ENCODE peak calls at places on chromosomes 2 and 18, in six cellular contexts. F is stimulated activated CD8-positive, alpha-beta memory T cell treated with anti-CD3 and anti-CD28 coated beads, Interleukin-15, amount 100 ng/mL, for 4 hours; Z is ELF-1; S is T-cell; Q is substantia nigra; U is GM04503. W is an unnamed sample.

GRCh38 chr2:231464576-231465540 is 574 bp upstream of the NCL start:
- DNase-seq in Z (peak), U (peak), F (peak), S (peak), Q (peak), W (peak)

GRCh38 chr18:62838475-62839098 is 123.2 kb downstream of the PHLPP1 start:
- DNase-seq in Q (no peak), F (no peak), Z (no peak), S (no peak), U (no peak), W (no peak)

GRCh38 chr2:38243186-38243890 is 133.7 kb downstream of the ATL2 start:
- DNase-seq in S (no peak), U (no peak), Z (no peak), F (no peak), Q (no peak), W (no peak)

GRCh38 chr2:125559186-125559585 is 1096.8 kb upstream of the GYPC start:
- DNase-seq in Z (no peak), U (no peak), F (no peak), Q (no peak), S (no peak), W (no peak)

GRCh38 chr2:191041418-191042161 is 27.6 kb upstream of the STAT1 start:
- DNase-seq in U (no peak), F (no peak), Z (peak), Q (no peak), S (no peak), W (no peak)

GRCh38 chr2:176129825-176130152 is 284 bp downstream of the HOXD8 start:
- DNase-seq in S (no peak), F (no peak), Q (no peak), Z (no peak), U (no peak), W (no peak)

GRCh38 chr18:46055841-46056240 is 16.2 kb downstream of the PSTPIP2 start:
- DNase-seq in S (no peak), Q (no peak), F (no peak), U (no peak), Z (no peak), W (no peak)

GRCh38 chr18:29653816-29654215 is 1388.7 kb downstream of the DSC3 start:
- DNase-seq in S (no peak), F (no peak), Z (no peak), U (no peak), Q (no peak), W (no peak)

GRCh38 chr18:72468011-72468710 is 76.0 kb downstream of the CBLN2 start:
- DNase-seq in S (no peak), U (no peak), Z (no peak), Q (no peak), F (no peak), W (no peak)

GRCh38 chr2:171253279-171253678 is 92.6 kb upstream of the TLK1 start:
- DNase-seq in S (no peak), Z (no peak), Q (no peak), U (no peak), F (no peak), W (no peak)

GRCh38 chr18:62183578-62184195 is 3.2 kb downstream of the PIGN start:
- DNase-seq in S (peak), U (peak), Q (no peak), F (no peak), Z (no peak), W (peak)

GRCh38 chr2:12700989-12701388 is 15.7 kb upstream of the TRIB2 start:
- DNase-seq in U (no peak), F (no peak), Z (no peak), S (no peak), Q (no peak), W (no peak)

GRCh38 chr2:129011466-129012061 is 692.9 kb upstream of the HS6ST1 start:
- DNase-seq in U (no peak), S (no peak), Q (no peak), F (no peak), Z (peak), W (no peak)

GRCh38 chr2:230909841-230910545 is 15.0 kb downstream of the GPR55 start:
- DNase-seq in F (no peak), S (no peak), Z (no peak), Q (no peak), U (no peak), W (no peak)

GRCh38 chr2:218880749-218881594 is at the start of gene WNT10A:
- DNase-seq in Q (no peak), F (no peak), S (no peak), U (no peak), Z (no peak), W (no peak)

GRCh38 chr2:67446504-67446911 is 49.4 kb downstream of the ETAA1 start:
- DNase-seq in S (no peak), Q (no peak), F (no peak), U (no peak), Z (no peak), W (no peak)

GRCh38 chr2:117555965-117556364 is 258.5 kb upstream of the DDX18 start:
- DNase-seq in F (no peak), Z (no peak), Q (no peak), U (no peak), S (no peak), W (no peak)

GRCh38 chr2:160241251-160242137 is 41.4 kb upstream of the ITGB6 start:
- DNase-seq in Z (no peak), Q (no peak), U (no peak), S (no peak), F (no peak), W (no peak)

GRCh38 chr2:235573331-235574221 is 79.7 kb downstream of the AGAP1 start:
- DNase-seq in F (no peak), Q (no peak), S (no peak), Z (no peak), U (no peak), W (no peak)

GRCh38 chr2:240964854-240965295 is 33.5 kb upstream of the SNED1 start:
- DNase-seq in U (no peak), Q (no peak), Z (no peak), S (no peak), F (no peak), W (no peak)

GRCh38 chr2:204749319-204749718 is 204.0 kb downstream of the PARD3B start:
- DNase-seq in Z (no peak), F (no peak), U (peak), Q (no peak), S (no peak), W (no peak)

GRCh38 chr2:160371251-160372009 is 122.2 kb downstream of the RBMS1 start:
- DNase-seq in S (no peak), U (no peak), Q (no peak), Z (no peak), F (no peak), W (no peak)

GRCh38 chr2:222714361-222715256 is 43.2 kb downstream of the MOGAT1 start:
- DNase-seq in Z (no peak), S (no peak), Q (no peak), U (no peak), F (no peak), W (no peak)

GRCh38 chr2:201698588-201699226 is at the start of gene MPP4:
- DNase-seq in F (no peak), Q (no peak), U (peak), Z (no peak), S (no peak), W (no peak)

GRCh38 chr2:148614332-148615049 is 30.1 kb upstream of the EPC2 start:
- DNase-seq in F (no peak), S (no peak), Q (peak), U (peak), Z (peak), W (no peak)

GRCh38 chr2:85741811-85742507 is 11.8 kb upstream of the ATOH8 start:
- DNase-seq in U (peak), Z (no peak), S (no peak), F (no peak), Q (peak), W (no peak)

GRCh38 chr2:53859354-53860159 is at the start of gene GPR75:
- DNase-seq in U (no peak), F (no peak), Z (no peak), S (no peak), Q (peak), W (no peak)

GRCh38 chr2:47065771-47066380 is 89.2 kb downstream of the STPG4 start:
- DNase-seq in U (peak), S (no peak), Q (no peak), Z (peak), F (no peak), W (no peak)

GRCh38 chr18:26301681-26302080 is 75.4 kb downstream of the TAF4B start:
- DNase-seq in S (no peak), U (no peak), F (no peak), Z (no peak), Q (peak), W (no peak)

GRCh38 chr2:45892757-45893156 is 241.3 kb downstream of the PRKCE start:
- DNase-seq in F (no peak), U (no peak), Z (no peak), Q (no peak), S (no peak), W (no peak)

GRCh38 chr2:144518744-144519596 is 949 bp downstream of the ZEB2 start:
- DNase-seq in S (no peak), U (no peak), F (no peak), Z (no peak), Q (no peak), W (no peak)

GRCh38 chr2:153169567-153169966 is 309.0 kb downstream of the RPRM start:
- DNase-seq in S (no peak), Z (peak), U (no peak), Q (no peak), F (no peak), W (no peak)